ENCODE peak calls at places on chromosome 12, in five cellular contexts. U, J, R, Y and V are unnamed samples.

GRCh38 chr12:130491421-130492357 is 154.0 kb downstream of the PIWIL1 start:
- DNase-seq in Y (no peak), U (no peak), J (no peak), R (no peak), V (no peak)

GRCh38 chr12:9729082-9729481 is 3.8 kb downstream of the CLECL1 start:
- DNase-seq in R (no peak), U (no peak), J (no peak), Y (no peak), V (no peak)

GRCh38 chr12:164207-164606 is 49.8 kb downstream of the SLC6A12 start:
- DNase-seq in U (no peak), Y (no peak), J (no peak), R (no peak), V (no peak)

GRCh38 chr12:89087149-89087834 is 265.0 kb downstream of the DUSP6 start:
- DNase-seq in U (no peak), R (no peak), Y (no peak), J (no peak), V (no peak)

GRCh38 chr12:93582351-93582750 is 9.9 kb downstream of the SOCS2 start:
- DNase-seq in U (no peak), R (no peak), Y (no peak), J (no peak), V (no peak)

GRCh38 chr12:95545303-95545702 is 6.0 kb downstream of the USP44 start:
- DNase-seq in J (no peak), U (no peak), Y (no peak), R (no peak), V (no peak)

GRCh38 chr12:94872007-94872653 is 131.4 kb downstream of the NDUFA12 start:
- DNase-seq in Y (no peak), R (no peak), J (no peak), U (no peak), V (no peak)

GRCh38 chr12:110179291-110179690 is 55.1 kb downstream of the IFT81 start:
- DNase-seq in Y (no peak), U (no peak), J (no peak), R (no peak), V (no peak)

GRCh38 chr12:125065753-125066570 is 727 bp downstream of the AACS start:
- DNase-seq in Y (no peak), U (no peak), J (no peak), R (peak; percentile 28), V (peak; percentile 23)

GRCh38 chr12:50647479-50647878 is 116.4 kb upstream of the ATF1 start:
- DNase-seq in Y (no peak), U (peak; percentile 72), J (no peak), R (no peak), V (no peak)

GRCh38 chr12:57590892-57591566 is at the start of gene PIP4K2C:
- DNase-seq in U (peak; percentile 61), R (peak; percentile 79), Y (peak; percentile 89), J (peak; percentile 85), V (peak; percentile 87)
- TF ChIP-seq POLR2A in U (peak; percentile 89), R (peak; percentile 77), Y (peak; percentile 32), J (no peak), V (peak; percentile 77)

GRCh38 chr12:76084277-76085158 is at the start of gene NAP1L1:
- DNase-seq in R (peak; percentile 95), U (peak; percentile 85), J (peak; percentile 98), Y (peak; percentile 99), V (peak; percentile 97)
- TF ChIP-seq POLR2A in R (peak; percentile 95), U (peak; percentile 72), J (peak; percentile 15), Y (peak; percentile 85), V (peak; percentile 85)

GRCh38 chr12:26287666-26288408 is 92.5 kb downstream of the SSPN start:
- DNase-seq in U (no peak), R (no peak), J (no peak), Y (no peak), V (no peak)
- TF ChIP-seq POLR2A in U (no peak), R (no peak), J (no peak), Y (no peak), V (no peak)

GRCh38 chr12:28190321-28191017 is at the start of gene CCDC91:
- DNase-seq in R (peak; percentile 69), Y (peak; percentile 94), J (peak; percentile 93), U (peak; percentile 35), V (peak; percentile 98)
- TF ChIP-seq POLR2A in R (peak; percentile 55), Y (no peak), J (no peak), U (peak; percentile 45), V (peak; percentile 96)